ENCODE peak calls at places on chromosomes 4 and X, in six cellular contexts. W, B, A, J, X and Y are unnamed samples.

GRCh38 chr4:55397521-55398321 is 2.0 kb downstream of the TMEM165 start:
- DNase-seq in W (no peak), B (peak), A (peak), J (no peak), X (peak), Y (no peak)

GRCh38 chr4:47913858-47914218 is 545 bp downstream of the NFXL1 start:
- DNase-seq in W (peak), B (peak), A (peak), J (peak), X (peak), Y (no peak)

GRCh38 chrX:141701081-141701480 is 2.5 kb upstream of the SPANXD start:
- DNase-seq in W (no peak), B (peak), A (no peak), J (no peak), X (no peak), Y (no peak)

GRCh38 chr4:85967872-85968271 is 392.0 kb downstream of the MAPK10 start:
- DNase-seq in W (no peak), B (peak), A (peak), J (no peak), X (no peak), Y (no peak)

GRCh38 chrX:56746996-56747395 is 18.0 kb downstream of the NBDY start:
- DNase-seq in W (no peak), B (no peak), A (no peak), J (no peak), X (no peak), Y (no peak)

GRCh38 chr4:37434469-37434868 is 189.9 kb downstream of the NWD2 start:
- DNase-seq in W (no peak), B (peak), A (no peak), J (no peak), X (no peak), Y (no peak)

GRCh38 chr4:113901994-113902787 is 77.3 kb downstream of the ARSJ start:
- DNase-seq in W (no peak), B (no peak), A (no peak), J (peak), X (no peak), Y (no peak)

GRCh38 chr4:121189811-121190210 is 25.7 kb upstream of the TNIP3 start:
- DNase-seq in W (no peak), B (no peak), A (no peak), J (no peak), X (no peak), Y (no peak)

GRCh38 chrX:9318761-9319160 is 146.1 kb upstream of the TBL1X start:
- DNase-seq in W (no peak), B (no peak), A (no peak), J (no peak), X (no peak), Y (no peak)

GRCh38 chr4:40557741-40558140 is 71.9 kb downstream of the RBM47 start:
- DNase-seq in W (no peak), B (peak), A (no peak), J (no peak), X (no peak), Y (no peak)

GRCh38 chr4:21097026-21097425 is 396.8 kb downstream of the PACRGL start:
- DNase-seq in W (no peak), B (no peak), A (peak), J (no peak), X (no peak), Y (no peak)

GRCh38 chrX:96182366-96182765 is 502.3 kb upstream of the DIAPH2 start:
- DNase-seq in W (no peak), B (peak), A (peak), J (peak), X (peak), Y (no peak)

GRCh38 chrX:58025979-58026378 is 115.7 kb upstream of the ZXDA start:
- DNase-seq in W (peak), B (peak), A (peak), J (peak), X (no peak), Y (no peak)

GRCh38 chr4:113761682-113762060 is at the start of gene CAMK2D:
- DNase-seq in W (peak), B (peak), A (peak), J (peak), X (peak), Y (peak)

GRCh38 chrX:24081661-24082154 is 27.0 kb downstream of the EIF2S3 start:
- DNase-seq in W (peak), B (peak), A (peak), J (peak), X (peak), Y (no peak)

GRCh38 chr4:25856756-25857155 is 6.0 kb downstream of the SEL1L3 start:
- DNase-seq in W (no peak), B (peak), A (peak), J (no peak), X (no peak), Y (no peak)

GRCh38 chr4:67660418-67660817 is 40.5 kb downstream of the UBA6 start:
- DNase-seq in W (no peak), B (no peak), A (no peak), J (no peak), X (no peak), Y (no peak)

GRCh38 chr4:153643406-153644016 is 40.6 kb upstream of the TLR2 start:
- DNase-seq in W (no peak), B (peak), A (peak), J (no peak), X (no peak), Y (no peak)

GRCh38 chrX:70434914-70435586 is 9.6 kb upstream of the DLG3 start:
- DNase-seq in W (no peak), B (peak), A (peak), J (no peak), X (no peak), Y (no peak)

GRCh38 chrX:22758807-22759481 is 240.8 kb upstream of the DDX53 start:
- DNase-seq in W (no peak), B (no peak), A (no peak), J (no peak), X (no peak), Y (no peak)

GRCh38 chrX:132114607-132115006 is 13.2 kb downstream of the FRMD7 start:
- DNase-seq in W (no peak), B (no peak), A (no peak), J (no peak), X (no peak), Y (no peak)

GRCh38 chr4:44493924-44494323 is 45.3 kb upstream of the KCTD8 start:
- DNase-seq in W (no peak), B (peak), A (peak), J (no peak), X (peak), Y (no peak)

DNA sequence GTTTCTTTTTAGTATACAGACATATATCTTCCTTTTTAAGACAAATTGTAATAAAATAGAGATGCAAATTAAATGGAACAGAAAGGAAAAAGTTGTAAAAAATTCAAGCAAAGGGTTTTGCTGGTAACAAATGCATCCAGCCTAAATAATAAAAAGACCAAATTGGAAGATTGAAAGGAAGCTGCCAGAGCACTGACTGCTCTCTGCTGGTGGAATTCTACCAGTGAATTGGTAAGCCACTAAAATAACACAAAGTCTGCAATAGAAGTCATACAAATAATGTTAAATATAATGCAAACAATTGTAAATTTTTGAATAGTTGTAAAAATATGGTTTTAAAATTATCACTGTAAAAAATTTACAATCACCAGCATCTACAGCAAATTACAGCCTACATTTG is 1322.3 kb downstream of the PCDH7 start:
- DNase-seq in W (no peak), B (no peak), A (no peak), J (no peak), X (no peak), Y (no peak)
- TF ChIP-seq CTCF in W (no peak), B (no peak), A (no peak), J (no peak), X (no peak), Y (no peak)

GRCh38 chrX:63466690-63467089 is 115.6 kb upstream of the SPIN4 start:
- DNase-seq in W (no peak), B (no peak), A (no peak), J (no peak), X (no peak), Y (no peak)
- TF ChIP-seq CTCF in W (peak), B (peak), A (no peak), J (no peak), X (no peak), Y (no peak)

GRCh38 chrX:119391279-119391678 is 7.9 kb upstream of the SLC25A43 start:
- DNase-seq in W (peak), B (peak), A (peak), J (peak), X (no peak), Y (no peak)

GRCh38 chrX:119393144-119393543 is 6.0 kb upstream of the SLC25A43 start:
- DNase-seq in W (no peak), B (no peak), A (no peak), J (no peak), X (no peak), Y (no peak)

GRCh38 chrX:119389214-119389613 is 9.9 kb upstream of the SLC25A43 start:
- DNase-seq in W (no peak), B (no peak), A (no peak), J (no peak), X (no peak), Y (no peak)

GRCh38 chrX:119389854-119390501 is 9.2 kb upstream of the SLC25A43 start:
- DNase-seq in W (no peak), B (no peak), A (no peak), J (no peak), X (peak), Y (no peak)
- TF ChIP-seq CTCF in W (no peak), B (no peak), A (no peak), J (no peak), X (no peak), Y (no peak)

GRCh38 chrX:27807690-27808089 is at the start of gene MAGEB10:
- DNase-seq in W (no peak), B (no peak), A (no peak), J (no peak), X (no peak), Y (no peak)
- TF ChIP-seq CTCF in W (no peak), B (no peak), A (no peak), J (no peak), X (no peak), Y (no peak)

DNA sequence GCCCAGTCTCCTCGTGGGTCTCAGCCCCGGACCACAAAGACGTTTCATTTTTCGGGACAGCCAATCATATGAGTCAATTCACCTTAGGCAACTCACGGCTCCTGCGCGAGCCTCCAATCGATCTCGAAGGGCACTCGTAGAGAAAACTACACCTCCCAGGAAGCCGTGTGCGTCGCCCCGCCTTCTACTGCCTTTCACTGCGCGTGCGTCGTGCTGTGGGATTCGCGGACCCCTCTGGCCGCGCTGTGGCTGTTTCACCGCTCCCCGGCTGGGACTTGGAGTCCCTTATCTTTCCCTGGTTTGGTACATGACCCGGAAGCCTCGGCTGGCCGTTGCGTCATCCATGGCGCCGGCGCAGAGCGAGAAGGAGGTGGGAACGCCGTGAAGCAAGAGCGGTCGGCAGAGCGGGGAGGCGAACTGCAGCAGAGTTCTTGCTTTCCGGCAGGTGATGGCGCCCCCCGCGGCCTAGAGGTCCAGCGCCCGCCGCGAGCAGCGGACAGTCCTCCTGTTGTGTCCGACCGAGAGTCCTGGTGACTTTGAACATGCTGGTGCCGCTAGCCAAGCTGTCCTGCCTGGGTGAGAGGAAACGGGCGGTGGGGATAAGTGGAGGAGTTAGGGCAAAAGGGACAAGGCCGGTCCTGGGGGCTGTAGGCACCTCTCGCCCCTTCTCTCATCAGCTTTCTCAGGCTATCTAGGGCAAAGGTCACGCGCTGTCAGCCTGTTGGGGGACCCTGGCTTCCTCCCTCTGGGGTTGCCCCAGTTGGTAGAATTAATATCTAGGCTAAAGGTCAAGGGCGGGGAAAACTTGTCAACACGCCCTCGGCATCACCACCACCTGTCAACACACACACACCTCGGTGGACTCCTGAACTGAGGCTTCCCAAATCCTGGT is at the start of gene ETFDH:
- DNase-seq in W (peak), B (peak), A (peak), J (peak), X (peak), Y (peak)
- TF ChIP-seq CTCF in W (peak), B (peak), A (peak), J (no peak), X (peak), Y (peak)

DNA sequence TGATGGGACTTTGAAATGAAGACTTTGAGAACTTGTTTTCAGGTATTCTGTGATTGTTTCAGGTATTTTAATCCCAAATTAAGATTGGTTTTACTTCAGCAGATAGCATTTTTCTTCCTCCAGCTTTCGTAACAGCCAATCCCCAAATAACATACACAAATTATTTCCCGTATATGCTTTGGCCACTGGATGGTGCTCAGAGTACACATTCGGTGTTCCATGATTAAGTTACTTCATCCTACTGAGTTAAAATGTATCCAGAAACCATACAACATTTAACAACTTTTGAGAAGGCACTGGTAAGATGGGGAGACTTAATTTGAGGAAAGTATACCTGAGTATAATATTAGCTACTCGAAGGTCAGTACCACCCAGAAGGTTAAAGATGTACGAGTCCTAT is 233.4 kb upstream of the FAM47A start:
- DNase-seq in W (no peak), B (peak), A (peak), J (peak), X (peak), Y (no peak)
- TF ChIP-seq CTCF in W (no peak), B (peak), A (no peak), J (peak), X (peak), Y (no peak)

GRCh38 chr4:80336582-80336981 is 1.1 kb downstream of the CFAP299 start:
- DNase-seq in W (peak), B (peak), A (peak), J (peak), X (peak), Y (no peak)
- TF ChIP-seq CTCF in W (peak), B (peak), A (peak), J (no peak), X (no peak), Y (no peak)

DNA sequence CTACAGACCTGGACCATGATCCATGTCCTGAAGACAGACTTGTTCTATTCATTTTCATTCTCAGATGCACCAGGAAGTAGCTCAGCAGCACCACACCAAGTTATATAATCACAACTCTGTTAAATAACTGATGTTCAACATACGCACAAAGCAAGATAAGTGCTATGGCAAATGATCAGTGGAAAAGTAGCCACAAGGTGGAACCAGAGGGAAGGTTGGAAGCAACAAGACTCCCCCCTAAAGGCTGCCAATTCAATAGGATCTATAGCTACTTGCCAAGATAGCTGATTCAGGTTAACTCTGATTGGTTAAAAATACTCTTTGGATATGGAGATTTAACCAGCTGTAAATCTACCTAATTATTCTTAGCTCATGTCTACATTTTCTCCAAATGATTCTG is 23.7 kb upstream of the FAM47B start:
- DNase-seq in W (peak), B (peak), A (peak), J (peak), X (peak), Y (no peak)
- TF ChIP-seq CTCF in W (peak), B (peak), A (peak), J (peak), X (peak), Y (no peak)

DNA sequence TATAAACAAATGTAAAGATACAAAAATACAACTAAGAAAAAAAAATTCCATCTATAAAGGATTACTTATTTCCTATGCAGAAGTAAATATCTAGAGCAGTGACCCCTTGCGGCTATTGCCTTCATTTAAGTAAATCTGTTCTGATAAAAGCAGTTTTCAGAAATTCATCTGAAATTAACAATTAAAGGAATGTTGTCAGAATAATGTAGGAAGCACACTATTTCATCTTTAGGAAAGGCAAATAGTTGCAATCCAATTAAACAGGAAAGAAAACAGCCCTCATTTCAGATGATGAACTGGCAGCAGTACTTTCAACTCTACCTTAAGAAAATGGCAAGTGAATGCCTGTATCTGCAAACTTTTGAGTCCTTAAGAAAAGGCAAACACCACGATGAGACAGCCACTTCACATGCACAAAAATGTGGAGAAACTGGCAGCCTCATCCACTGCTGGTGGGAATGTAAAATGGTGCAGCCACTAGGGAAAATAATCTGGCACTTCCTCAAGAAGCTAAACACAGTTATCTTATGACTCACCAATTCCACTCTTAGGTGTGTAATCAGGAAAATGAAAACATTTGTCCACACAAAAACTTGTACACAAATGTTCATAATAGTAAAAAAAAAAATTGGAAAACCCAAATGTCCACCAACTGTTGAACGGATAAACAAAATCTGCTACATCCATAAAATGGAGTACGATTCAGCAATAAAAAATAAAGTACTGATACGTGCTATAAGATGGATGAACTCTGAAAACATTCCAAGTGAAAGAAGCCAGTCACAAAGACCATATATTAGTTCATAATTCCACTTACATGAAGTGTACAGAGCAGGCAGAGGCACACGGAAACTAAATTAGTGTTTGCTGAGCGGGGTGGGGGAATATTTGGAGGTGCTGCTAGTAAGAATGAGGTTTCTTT is 2.0 kb upstream of the THAP9 start:
- DNase-seq in W (peak), B (peak), A (peak), J (no peak), X (no peak), Y (no peak)
- TF ChIP-seq CTCF in W (peak), B (peak), A (no peak), J (peak), X (no peak), Y (no peak)

GRCh38 chr4:168920438-168921081 is 89.5 kb downstream of the CBR4 start:
- DNase-seq in W (peak), B (no peak), A (no peak), J (no peak), X (no peak), Y (no peak)
- TF ChIP-seq CTCF in W (no peak), B (no peak), A (no peak), J (no peak), X (no peak), Y (no peak)